ENCODE peak calls at places on chromosomes 3 and 15, in eight cellular contexts. M is astrocyte, A is neuronal stem cell, J is IMR-90, B is fibroblast of lung, I is neural progenitor cell, H is GM23338, D is SK-N-SH. S is an unnamed sample.

GRCh38 chr15:26724381-26724780 is 48.5 kb downstream of the GABRB3 start:
- DNase-seq in M (no peak), H (no peak), D (no peak), J (no peak), B (no peak), I (no peak), A (no peak), S (no peak)

GRCh38 chr3:75294124-75294523 is 370.0 kb upstream of the FRG2C start:
- DNase-seq in D (peak; percentile 78), H (peak; percentile 61), A (peak; percentile 29), J (peak; percentile 35), M (peak; percentile 8), B (peak; percentile 33), I (peak; percentile 67), S (no peak)

GRCh38 chr15:55907797-55908196 is 85.6 kb downstream of the NEDD4 start:
- DNase-seq in J (peak; percentile 99), I (no peak), D (peak; percentile 3), B (peak; percentile 100), A (no peak), H (no peak), M (peak; percentile 100), S (no peak)

GRCh38 chr3:169243122-169243521 is 420.4 kb downstream of the MECOM start:
- DNase-seq in A (no peak), I (no peak), H (no peak), J (peak; percentile 10), M (peak; percentile 25), D (no peak), B (peak; percentile 36), S (no peak)

GRCh38 chr3:120795959-120796358 is 53.4 kb downstream of the GTF2E1 start:
- DNase-seq in B (no peak), M (no peak), A (no peak), H (no peak), I (no peak), J (no peak), D (no peak), S (no peak)

GRCh38 chr15:41809121-41809520 is 18.8 kb upstream of the JMJD7 start:
- DNase-seq in B (no peak), M (no peak), J (peak; percentile 12), D (no peak), H (no peak), A (no peak), I (no peak), S (no peak)

GRCh38 chr15:67070892-67071664 is 5.7 kb downstream of the SMAD3 start:
- DNase-seq in D (no peak), H (peak; percentile 51), B (peak; percentile 59), A (no peak), M (no peak), J (peak; percentile 11), I (peak; percentile 38), S (no peak)

GRCh38 chr15:68032672-68033071 is 21.4 kb upstream of the PIAS1 start:
- DNase-seq in H (peak; percentile 31), A (no peak), B (no peak), M (no peak), I (no peak), D (no peak), J (no peak), S (no peak)

GRCh38 chr3:24343084-24343783 is 151.4 kb downstream of the THRB start:
- DNase-seq in B (peak; percentile 64), A (no peak), I (no peak), M (peak; percentile 57), J (peak; percentile 13), H (no peak), D (no peak), S (no peak)

GRCh38 chr3:14425574-14426304 is 23.3 kb downstream of the SLC6A6 start:
- DNase-seq in M (no peak), B (peak; percentile 30), A (no peak), H (no peak), D (no peak), I (no peak), J (no peak), S (peak; percentile 55)

GRCh38 chr15:77901251-77901881 is 176.1 kb downstream of the TBC1D2B start:
- DNase-seq in H (no peak), A (no peak), J (no peak), B (no peak), D (no peak), M (no peak), I (no peak), S (no peak)

GRCh38 chr3:47716656-47717055 is 65.0 kb downstream of the SMARCC1 start:
- DNase-seq in H (no peak), B (no peak), D (no peak), I (no peak), M (no peak), A (no peak), J (no peak), S (no peak)

GRCh38 chr3:104892044-104892443 is 474.7 kb upstream of the ALCAM start:
- DNase-seq in A (no peak), H (peak; percentile 20), J (no peak), B (no peak), I (no peak), D (no peak), M (no peak), S (no peak)

GRCh38 chr15:60865507-60865906 is 363.6 kb downstream of the RORA start:
- DNase-seq in M (no peak), I (no peak), J (peak; percentile 66), A (no peak), D (no peak), B (peak; percentile 11), H (no peak), S (no peak)

GRCh38 chr15:94234300-94234699 is 2.9 kb downstream of the MCTP2 start:
- DNase-seq in J (no peak), M (no peak), H (no peak), I (no peak), A (no peak), B (no peak), D (no peak), S (no peak)

GRCh38 chr15:72368895-72369294 is 6.9 kb downstream of the HEXA start:
- DNase-seq in B (no peak), H (no peak), I (no peak), A (no peak), J (no peak), D (no peak), M (no peak), S (no peak)

GRCh38 chr3:13884851-13885703 is 5.2 kb upstream of the WNT7A start:
- DNase-seq in H (peak; percentile 81), B (no peak), M (no peak), J (no peak), I (peak; percentile 70), D (peak; percentile 72), A (peak; percentile 33), S (peak; percentile 67)

GRCh38 chr3:181705081-181705480 is 6.6 kb upstream of the SOX2 start:
- DNase-seq in A (no peak), B (no peak), I (peak; percentile 43), M (no peak), D (no peak), J (no peak), H (peak; percentile 49), S (no peak)

GRCh38 chr15:74950078-74951000 is 6.2 kb downstream of the RPP25 start:
- DNase-seq in D (peak; percentile 67), I (peak; percentile 81), J (peak; percentile 67), M (peak; percentile 27), B (peak; percentile 49), H (peak; percentile 93), A (peak; percentile 84), S (peak; percentile 80)

GRCh38 chr15:99437315-99438221 is 128.2 kb upstream of the MEF2A start:
- DNase-seq in J (no peak), M (no peak), B (no peak), I (no peak), D (no peak), H (no peak), A (no peak), S (no peak)
- H3K4me2 ChIP-seq in J (no peak overlapping the region), M (no peak overlapping the region), B (no peak overlapping the region), I (no peak overlapping the region), D (no peak overlapping the region), H (no peak overlapping the region), A (no peak overlapping the region), S (no peak overlapping the region)

GRCh38 chr15:35309886-35310285 is 224.8 kb upstream of the NANOGP8 start:
- DNase-seq in M (peak; percentile 65), B (peak; percentile 75), H (no peak), J (peak; percentile 44), I (no peak), A (no peak), D (no peak), S (no peak)
- H2AFZ ChIP-seq in M (no peak overlapping the region), B (no peak overlapping the region), H (no peak overlapping the region), J (no peak overlapping the region), I (no peak overlapping the region), A (no peak overlapping the region), D (peak overlapping the region; percentile 34), S (no peak overlapping the region)

DNA sequence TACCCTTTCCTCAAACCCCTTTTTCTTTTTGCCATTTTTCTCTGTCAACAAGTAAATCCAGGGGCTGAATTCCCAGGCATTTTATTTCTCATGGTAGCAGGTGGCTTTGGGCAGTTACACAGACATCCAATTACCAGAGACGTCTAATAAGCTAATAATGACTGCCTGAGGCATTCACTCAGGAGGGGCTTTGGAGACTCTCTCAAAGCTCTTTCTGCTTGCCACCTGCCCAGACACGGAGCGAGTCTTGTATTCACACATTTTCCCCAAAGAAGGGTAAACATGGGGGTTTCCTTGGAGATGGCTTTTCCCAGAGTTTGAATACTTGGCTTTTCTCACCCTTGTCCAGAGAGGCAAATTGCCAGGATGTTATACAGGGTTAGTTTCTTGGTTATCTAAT is 132.5 kb downstream of the DIPK2A start:
- DNase-seq in I (peak; percentile 78), D (no peak), B (no peak), A (peak; percentile 66), M (no peak), H (no peak), J (no peak), S (no peak)
- H3K4me2 ChIP-seq in I (peak overlapping the region; percentile 57), D (no peak overlapping the region), B (no peak overlapping the region), A (no peak overlapping the region), M (no peak overlapping the region), H (no peak overlapping the region), J (no peak overlapping the region), S (no peak overlapping the region)

GRCh38 chr15:65044724-65045481 is at the start of gene SLC51B:
- DNase-seq in H (no peak), B (no peak), J (no peak), A (no peak), D (no peak), I (no peak), M (no peak), S (no peak)
- H2AFZ ChIP-seq in H (peak within 1 kb of the TSS; percentile 63), B (no peak within 1 kb of the TSS), J (peak within 1 kb of the TSS; percentile 23), A (peak within 1 kb of the TSS; percentile 37), D (peak within 1 kb of the TSS; percentile 35), I (no peak within 1 kb of the TSS), M (no peak within 1 kb of the TSS), S (no peak within 1 kb of the TSS)

GRCh38 chr3:158109804-158110657 is at the start of gene RSRC1:
- DNase-seq in J (peak; percentile 89), A (no peak), B (peak; percentile 92), D (peak; percentile 90), I (peak; percentile 94), M (peak; percentile 88), H (peak; percentile 96), S (peak; percentile 91)
- H3K4me2 ChIP-seq in J (peak within 1 kb of the TSS; percentile 87), A (peak within 1 kb of the TSS; percentile 68), B (peak within 1 kb of the TSS; percentile 80), D (peak within 1 kb of the TSS; percentile 83), I (peak within 1 kb of the TSS; percentile 78), M (peak within 1 kb of the TSS; percentile 97), H (peak within 1 kb of the TSS; percentile 88), S (peak within 1 kb of the TSS; percentile 100)